ENCODE peak calls at places on chromosome 17, in six cellular contexts. One of them, this sample, is unnamed.

GRCh38 chr17:19755821-19756510 is 7.9 kb upstream of the ALDH3A1 start:
- DNase-seq in GM23338: no peak
- DNase-seq in psoas muscle: no peak
- DNase-seq in left ventricle myocardium inferior: no peak
- DNase-seq in transverse colon: no peak
- DNase-seq in PC-3: no peak
- DNase-seq in this sample: no peak

GRCh38 chr17:65855245-65855644 is 293.8 kb upstream of the AXIN2 start:
- DNase-seq in GM23338: peak; percentile 21
- DNase-seq in psoas muscle: no peak
- DNase-seq in left ventricle myocardium inferior: no peak
- DNase-seq in PC-3: peak; percentile 98
- DNase-seq in transverse colon: no peak
- DNase-seq in this sample: no peak

GRCh38 chr17:71402661-71403141 is 718.1 kb upstream of the SOX9 start:
- DNase-seq in left ventricle myocardium inferior: no peak
- DNase-seq in PC-3: peak; percentile 92
- DNase-seq in transverse colon: no peak
- DNase-seq in psoas muscle: no peak
- DNase-seq in GM23338: no peak
- DNase-seq in this sample: no peak

GRCh38 chr17:27456681-27457404 is 595 bp downstream of the KSR1 start:
- DNase-seq in PC-3: no peak
- DNase-seq in psoas muscle: peak; percentile 44
- DNase-seq in left ventricle myocardium inferior: peak; percentile 20
- DNase-seq in GM23338: peak; percentile 38
- DNase-seq in transverse colon: peak; percentile 17
- DNase-seq in this sample: peak; percentile 18

GRCh38 chr17:27872776-27873175 is 20.4 kb downstream of the LYRM9 start:
- DNase-seq in PC-3: no peak
- DNase-seq in GM23338: no peak
- DNase-seq in left ventricle myocardium inferior: no peak
- DNase-seq in psoas muscle: no peak
- DNase-seq in transverse colon: no peak
- DNase-seq in this sample: no peak

GRCh38 chr17:74729866-74730265 is 7.2 kb upstream of the RAB37 start:
- DNase-seq in PC-3: no peak
- DNase-seq in left ventricle myocardium inferior: no peak
- DNase-seq in transverse colon: no peak
- DNase-seq in GM23338: no peak
- DNase-seq in psoas muscle: no peak
- DNase-seq in this sample: no peak

GRCh38 chr17:5516060-5516792 is 29.9 kb downstream of the MIS12 start:
- DNase-seq in psoas muscle: no peak
- DNase-seq in transverse colon: no peak
- DNase-seq in left ventricle myocardium inferior: no peak
- DNase-seq in PC-3: peak; percentile 87
- DNase-seq in GM23338: no peak
- DNase-seq in this sample: no peak

GRCh38 chr17:82775033-82775823 is 23.4 kb downstream of the TBCD start:
- DNase-seq in transverse colon: peak; percentile 76
- DNase-seq in PC-3: peak; percentile 65
- DNase-seq in GM23338: peak; percentile 83
- DNase-seq in psoas muscle: peak; percentile 71
- DNase-seq in left ventricle myocardium inferior: peak; percentile 67
- DNase-seq in this sample: peak; percentile 55

DNA sequence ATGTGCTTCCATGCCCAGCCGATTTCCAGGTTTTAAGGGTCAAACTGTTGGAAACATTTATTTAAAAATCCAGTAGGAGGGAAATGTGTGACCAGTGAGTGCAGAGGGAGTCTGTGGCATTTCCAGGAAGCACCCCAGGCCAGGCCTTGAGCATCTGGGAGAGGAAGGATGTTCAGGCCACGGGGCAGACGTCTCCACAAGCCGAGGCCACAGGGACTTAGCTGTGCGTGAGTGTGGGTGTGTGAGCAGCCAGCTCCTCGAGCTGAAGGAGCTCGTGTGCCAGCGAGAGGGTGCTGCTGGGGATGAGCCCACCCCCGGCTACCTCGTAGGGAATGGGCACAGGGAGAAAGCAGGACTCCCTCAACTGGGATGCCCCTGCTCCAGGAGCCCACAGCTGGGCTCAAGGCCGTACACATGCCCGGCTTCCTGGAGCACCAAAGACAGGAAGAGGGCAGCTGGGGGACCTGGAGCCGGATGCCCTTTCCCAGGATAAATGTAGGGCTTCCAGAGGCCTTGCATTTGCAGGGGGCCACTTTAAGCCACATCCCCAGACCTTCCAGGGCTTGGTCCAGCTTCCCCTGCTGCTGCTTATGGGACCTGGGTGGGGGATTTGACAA is 12.5 kb downstream of the NPTX1 start:
- DNase-seq in GM23338: no peak
- DNase-seq in PC-3: no peak
- DNase-seq in psoas muscle: no peak
- DNase-seq in left ventricle myocardium inferior: no peak
- DNase-seq in transverse colon: no peak
- DNase-seq in this sample: no peak
- H3K27ac ChIP-seq in GM23338: no peak overlapping the region
- H3K27ac ChIP-seq in PC-3: no peak overlapping the region
- H3K27ac ChIP-seq in psoas muscle: no peak overlapping the region
- H3K27ac ChIP-seq in left ventricle myocardium inferior: no peak overlapping the region
- H3K27ac ChIP-seq in transverse colon: no peak overlapping the region
- H3K27ac ChIP-seq in this sample: no peak overlapping the region

DNA sequence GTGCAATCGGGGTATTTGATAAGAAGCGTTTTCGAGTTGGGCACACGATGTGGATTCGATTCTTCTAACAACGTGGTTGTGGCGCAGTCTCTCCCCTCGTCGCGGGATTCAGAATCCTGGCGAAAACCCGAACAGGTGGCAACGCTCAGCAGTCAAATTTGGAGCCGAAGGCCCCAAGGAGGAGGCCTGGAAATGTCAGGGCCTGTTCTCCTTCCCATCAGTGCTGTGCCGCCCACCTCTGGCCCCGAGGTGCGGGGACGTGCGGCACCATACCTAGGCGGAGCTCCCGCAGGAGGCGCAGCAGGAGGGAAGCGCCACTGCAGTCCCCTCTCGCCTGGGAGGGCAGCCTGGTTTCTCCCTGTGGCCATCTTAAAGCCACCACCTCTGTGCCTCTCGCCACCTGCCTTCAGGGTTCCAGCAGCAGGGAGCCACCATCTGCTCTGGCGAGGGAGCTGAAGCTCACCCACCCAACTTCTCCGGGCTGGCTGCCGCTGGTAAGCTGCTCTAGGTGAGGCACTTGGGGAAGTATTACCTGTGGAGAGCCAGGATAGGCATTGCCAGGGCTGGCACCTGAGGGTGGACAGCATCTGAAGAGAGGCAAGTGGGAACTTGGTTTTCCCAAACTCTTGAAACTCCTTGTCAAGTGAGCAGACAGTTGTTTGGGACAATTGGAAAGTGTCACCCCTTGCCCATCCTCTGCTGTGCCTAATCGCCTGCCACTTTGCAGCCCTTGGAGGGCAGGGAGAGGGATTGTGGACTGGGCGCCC is 2.6 kb upstream of the AATF start:
- DNase-seq in transverse colon: no peak
- DNase-seq in psoas muscle: no peak
- DNase-seq in left ventricle myocardium inferior: no peak
- DNase-seq in GM23338: peak; percentile 50
- DNase-seq in PC-3: no peak
- DNase-seq in this sample: no peak
- H3K4me3 ChIP-seq in transverse colon: no peak overlapping the region
- H3K4me3 ChIP-seq in psoas muscle: no peak overlapping the region
- H3K4me3 ChIP-seq in left ventricle myocardium inferior: no peak overlapping the region
- H3K4me3 ChIP-seq in GM23338: peak overlapping the region; percentile 47
- H3K4me3 ChIP-seq in PC-3: no peak overlapping the region
- H3K4me3 ChIP-seq in this sample: no peak overlapping the region

GRCh38 chr17:44952946-44953475 is 5.4 kb upstream of the KIF18B start:
- DNase-seq in PC-3: no peak
- DNase-seq in transverse colon: no peak
- DNase-seq in psoas muscle: no peak
- DNase-seq in GM23338: peak; percentile 46
- DNase-seq in left ventricle myocardium inferior: no peak
- DNase-seq in this sample: no peak
- TF ChIP-seq CTCF in PC-3: no peak
- TF ChIP-seq CTCF in transverse colon: no peak
- TF ChIP-seq CTCF in psoas muscle: no peak
- TF ChIP-seq CTCF in GM23338: peak; percentile 40
- TF ChIP-seq CTCF in left ventricle myocardium inferior: no peak
- TF ChIP-seq CTCF in this sample: no peak

DNA sequence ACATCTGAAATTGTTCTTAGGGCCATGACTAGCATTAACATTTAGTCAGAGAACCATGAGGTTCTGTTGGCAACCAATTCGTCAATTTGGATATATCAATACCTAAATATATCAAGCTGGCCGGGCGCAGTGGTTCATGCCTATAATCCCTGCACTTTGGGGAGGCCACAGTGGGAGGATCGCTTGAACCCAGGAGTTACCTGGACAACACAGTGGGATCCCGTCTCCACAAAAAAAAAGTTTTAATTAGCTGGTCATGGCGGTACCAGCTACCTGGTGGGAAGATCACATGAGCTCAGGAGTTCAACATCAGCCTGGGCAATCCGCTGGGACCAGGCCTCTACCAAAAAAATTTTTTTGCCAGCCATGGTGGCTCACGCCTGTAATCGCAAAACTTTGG is 8.4 kb downstream of the YWHAE start:
- DNase-seq in transverse colon: no peak
- DNase-seq in psoas muscle: no peak
- DNase-seq in left ventricle myocardium inferior: no peak
- DNase-seq in GM23338: no peak
- DNase-seq in PC-3: no peak
- DNase-seq in this sample: no peak
- H3K27ac ChIP-seq in transverse colon: peak overlapping the region; percentile 18
- H3K27ac ChIP-seq in psoas muscle: peak overlapping the region; percentile 95
- H3K27ac ChIP-seq in left ventricle myocardium inferior: peak overlapping the region; percentile 82
- H3K27ac ChIP-seq in GM23338: no peak overlapping the region
- H3K27ac ChIP-seq in PC-3: no peak overlapping the region
- H3K27ac ChIP-seq in this sample: no peak overlapping the region